ENCODE peak calls at places on chromosomes 16 and 17, in six cellular contexts. I is MM.1S, K is cardiac fibroblast, B is dorsolateral prefrontal cortex, H is foreskin fibroblast, C is HCT116. R is an unnamed sample.

GRCh38 chr17:75647921-75648320 is 14.7 kb downstream of the SMIM5 start:
- DNase-seq in I (no peak), K (no peak), B (no peak), H (no peak), C (no peak), R (no peak)

GRCh38 chr17:48954300-48954755 is 9.7 kb upstream of the SNF8 start:
- DNase-seq in I (no peak), K (peak; percentile 80), B (no peak), H (peak; percentile 57), C (peak; percentile 69), R (no peak)

GRCh38 chr17:81991684-81992513 is 14.5 kb downstream of the ASPSCR1 start:
- DNase-seq in I (no peak), K (peak; percentile 72), B (peak; percentile 57), H (peak; percentile 76), C (no peak), R (no peak)

GRCh38 chr17:31581491-31581890 is 190.0 kb downstream of the RAB11FIP4 start:
- DNase-seq in I (no peak), K (no peak), B (no peak), H (no peak), C (no peak), R (no peak)

GRCh38 chr17:41404024-41404651 is 6.7 kb upstream of the KRT31 start:
- DNase-seq in I (no peak), K (peak; percentile 56), B (no peak), H (peak; percentile 96), C (peak; percentile 99), R (peak; percentile 80)

GRCh38 chr16:72549878-72550277 is 377.9 kb upstream of the PMFBP1 start:
- DNase-seq in I (no peak), K (no peak), B (no peak), H (no peak), C (no peak), R (no peak)

GRCh38 chr17:57662021-57662420 is 83.1 kb downstream of the CCDC182 start:
- DNase-seq in I (no peak), K (no peak), B (no peak), H (no peak), C (no peak), R (no peak)

GRCh38 chr17:67571478-67571877 is 146.3 kb upstream of the NOL11 start:
- DNase-seq in I (no peak), K (no peak), B (no peak), H (no peak), C (no peak), R (no peak)

GRCh38 chr17:82668631-82669099 is 20.4 kb upstream of the WDR45B start:
- DNase-seq in I (no peak), K (peak; percentile 53), B (peak; percentile 80), H (peak; percentile 67), C (peak; percentile 43), R (no peak)

GRCh38 chr17:40311575-40311974 is 2.6 kb downstream of the RARA start:
- DNase-seq in I (no peak), K (no peak), B (no peak), H (no peak), C (no peak), R (no peak)

GRCh38 chr17:44919885-44920564 is 4.7 kb upstream of the GFAP start:
- DNase-seq in I (peak; percentile 80), K (peak; percentile 90), B (peak; percentile 89), H (peak; percentile 74), C (peak; percentile 65), R (no peak)

GRCh38 chr17:55134486-55135157 is 130.1 kb upstream of the HLF start:
- DNase-seq in I (no peak), K (no peak), B (no peak), H (no peak), C (no peak), R (no peak)

GRCh38 chr17:32484041-32484461 is 2.7 kb upstream of the CDK5R1 start:
- DNase-seq in I (no peak), K (no peak), B (no peak), H (no peak), C (no peak), R (no peak)

GRCh38 chr16:46629331-46629843 is 8.2 kb upstream of the SHCBP1 start:
- DNase-seq in I (peak; percentile 49), K (peak; percentile 75), B (no peak), H (peak; percentile 33), C (peak; percentile 59), R (no peak)
- TF ChIP-seq CTCF in I (peak; percentile 57), K (peak; percentile 53), B (peak; percentile 18), H (peak; percentile 56), C (peak; percentile 38), R (peak; percentile 33)

DNA sequence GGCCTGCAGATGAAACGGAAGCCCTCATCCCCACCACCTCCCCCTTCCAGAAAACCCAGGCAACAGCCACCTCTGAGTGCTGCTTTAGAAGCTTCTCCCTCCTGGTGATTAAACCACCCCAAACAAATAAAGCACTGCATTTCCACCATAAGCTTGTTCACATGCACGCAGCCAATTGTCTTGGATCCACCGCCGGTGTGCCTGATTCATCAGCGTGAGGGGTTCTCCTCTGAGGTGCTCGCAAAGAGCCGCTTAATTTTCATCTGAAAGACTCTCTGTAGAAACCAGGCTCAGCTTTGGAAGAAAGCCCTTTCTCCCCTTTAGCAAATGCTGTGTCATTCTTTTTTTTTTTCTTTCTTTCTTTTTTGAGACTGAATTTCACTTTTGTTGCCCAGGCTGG is 155.2 kb upstream of the EEF2KMT start:
- DNase-seq in I (no peak), K (no peak), B (no peak), H (no peak), C (no peak), R (no peak)
- H3K4me3 ChIP-seq in I (no peak overlapping the region), K (no peak overlapping the region), B (no peak overlapping the region), H (no peak overlapping the region), C (no peak overlapping the region), R (no peak overlapping the region)

GRCh38 chr17:7856081-7856791 is 1.1 kb downstream of the NAA38 start:
- DNase-seq in I (peak; percentile 45), K (peak; percentile 81), B (no peak), H (peak; percentile 55), C (no peak), R (no peak)
- TF ChIP-seq CTCF in I (no peak), K (no peak), B (no peak), H (no peak), C (no peak), R (no peak)

GRCh38 chr17:80629298-80630028 is 84.8 kb downstream of the RPTOR start:
- DNase-seq in I (no peak), K (no peak), B (no peak), H (no peak), C (no peak), R (no peak)

GRCh38 chr17:80630721-80631120 is 86.1 kb downstream of the RPTOR start:
- DNase-seq in I (no peak), K (no peak), B (no peak), H (no peak), C (no peak), R (no peak)

GRCh38 chr17:80633197-80633596 is 88.6 kb downstream of the RPTOR start:
- DNase-seq in I (no peak), K (no peak), B (no peak), H (no peak), C (no peak), R (no peak)

GRCh38 chr17:80632046-80632581 is 87.5 kb downstream of the RPTOR start:
- DNase-seq in I (no peak), K (no peak), B (no peak), H (no peak), C (no peak), R (no peak)

GRCh38 chr17:80631142-80632045 is 86.8 kb downstream of the RPTOR start:
- DNase-seq in I (no peak), K (no peak), B (no peak), H (no peak), C (no peak), R (no peak)
- H3K4me3 ChIP-seq in I (no peak overlapping the region), K (no peak overlapping the region), B (no peak overlapping the region), H (no peak overlapping the region), C (no peak overlapping the region), R (no peak overlapping the region)

DNA sequence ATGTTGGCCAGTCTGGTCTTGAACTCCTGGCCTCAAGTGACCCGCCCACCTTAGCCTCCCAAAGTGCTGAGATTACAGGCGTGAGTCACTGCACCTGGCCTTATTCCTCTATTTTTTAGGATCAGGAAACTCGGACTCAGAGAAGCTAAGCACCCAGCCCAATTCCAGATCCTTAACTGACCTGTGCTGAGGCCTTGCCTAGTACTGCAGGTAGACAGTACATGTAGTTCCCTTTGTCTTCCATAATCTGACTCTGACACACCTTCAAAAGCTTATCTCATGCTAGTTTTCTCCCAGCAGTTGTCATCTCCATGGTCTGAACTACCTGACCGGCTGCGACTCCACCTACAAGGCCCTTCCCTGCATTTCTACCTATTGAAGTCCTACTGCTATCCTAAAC is 65.7 kb upstream of the AXIN2 start:
- DNase-seq in I (no peak), K (no peak), B (no peak), H (no peak), C (no peak), R (no peak)
- TF ChIP-seq CTCF in I (no peak), K (no peak), B (no peak), H (no peak), C (no peak), R (no peak)

GRCh38 chr17:9802701-9803100 is 11.3 kb upstream of the DHRS7C start:
- DNase-seq in I (no peak), K (no peak), B (no peak), H (no peak), C (no peak), R (no peak)
- H3K4me3 ChIP-seq in I (no peak overlapping the region), K (no peak overlapping the region), B (no peak overlapping the region), H (no peak overlapping the region), C (peak overlapping the region; percentile 4), R (no peak overlapping the region)